ENCODE peak calls at places on chromosomes 11 and 22, in nine cellular contexts. N, Z, F, U, V, X, L, A and Q are unnamed samples. For H3K4me1, the result is how much of the 10 kb centered on the place peaks cover.

GRCh38 chr11:86523738-86524602 is 148.4 kb downstream of the ME3 start:
- DNase-seq in N (peak), Z (no peak), F (no peak), U (peak), V (no peak), X (no peak), L (no peak), A (no peak), Q (no peak)

GRCh38 chr11:117586392-117586791 is 210.6 kb downstream of the DSCAML1 start:
- DNase-seq in N (no peak), Z (no peak), F (no peak), U (no peak), V (no peak), X (peak), L (no peak), A (no peak), Q (no peak)

GRCh38 chr22:35437038-35437437 is 37.1 kb downstream of the MCM5 start:
- DNase-seq in N (no peak), Z (no peak), F (no peak), U (no peak), V (no peak), X (no peak), L (no peak), A (no peak), Q (no peak)

GRCh38 chr11:2511421-2512369 is 66.9 kb downstream of the KCNQ1 start:
- DNase-seq in N (no peak), Z (no peak), F (peak), U (no peak), V (peak), X (peak), L (no peak), A (peak), Q (no peak)

GRCh38 chr11:116123739-116124138 is 619.5 kb upstream of the CADM1 start:
- DNase-seq in N (no peak), Z (no peak), F (no peak), U (no peak), V (no peak), X (no peak), L (no peak), A (no peak), Q (no peak)

GRCh38 chr11:117823294-117823940 is 1.1 kb downstream of the FXYD2 start:
- DNase-seq in N (no peak), Z (peak), F (peak), U (peak), V (peak), X (no peak), L (peak), A (peak), Q (peak)

GRCh38 chr11:115941481-115941993 is 437.3 kb upstream of the CADM1 start:
- DNase-seq in N (peak), Z (no peak), F (no peak), U (peak), V (peak), X (no peak), L (no peak), A (no peak), Q (no peak)

GRCh38 chr22:32317524-32317923 is 40.1 kb upstream of the RFPL3 start:
- DNase-seq in N (no peak), Z (no peak), F (no peak), U (no peak), V (no peak), X (no peak), L (no peak), A (peak), Q (no peak)

GRCh38 chr11:35185696-35186095 is 46.7 kb downstream of the CD44 start:
- DNase-seq in N (peak), Z (no peak), F (peak), U (peak), V (no peak), X (no peak), L (no peak), A (no peak), Q (no peak)

GRCh38 chr11:89495951-89496350 is 4.8 kb upstream of the NOX4 start:
- DNase-seq in N (peak), Z (no peak), F (peak), U (peak), V (no peak), X (no peak), L (no peak), A (no peak), Q (no peak)

GRCh38 chr11:130849215-130849568 is 67.1 kb downstream of the SNX19 start:
- DNase-seq in N (peak), Z (no peak), F (no peak), U (peak), V (no peak), X (no peak), L (no peak), A (no peak), Q (no peak)

GRCh38 chr11:61477734-61478148 is 30.8 kb upstream of the LRRC10B start:
- DNase-seq in N (no peak), Z (peak), F (peak), U (no peak), V (peak), X (no peak), L (peak), A (peak), Q (peak)

GRCh38 chr22:28172948-28173360 is 253.9 kb upstream of the PITPNB start:
- DNase-seq in N (no peak), Z (no peak), F (no peak), U (no peak), V (no peak), X (no peak), L (no peak), A (no peak), Q (no peak)

GRCh38 chr11:88041679-88042078 is 133.6 kb downstream of the RAB38 start:
- DNase-seq in N (no peak), Z (no peak), F (no peak), U (no peak), V (no peak), X (no peak), L (no peak), A (no peak), Q (no peak)

GRCh38 chr11:69588270-69588669 is 52.7 kb upstream of the CCND1 start:
- DNase-seq in N (peak), Z (no peak), F (no peak), U (peak), V (no peak), X (no peak), L (no peak), A (no peak), Q (no peak)

GRCh38 chr11:106400949-106401545 is 323.6 kb downstream of the AASDHPPT start:
- DNase-seq in N (peak), Z (no peak), F (no peak), U (no peak), V (no peak), X (no peak), L (no peak), A (no peak), Q (no peak)

GRCh38 chr11:10990160-10990559 is 132.3 kb upstream of the ZBED5 start:
- DNase-seq in N (no peak), Z (no peak), F (no peak), U (no peak), V (no peak), X (no peak), L (no peak), A (no peak), Q (no peak)

GRCh38 chr11:46391578-46392420 is at the start of gene CHRM4:
- DNase-seq in N (peak), Z (no peak), F (peak), U (peak), V (peak), X (no peak), L (no peak), A (no peak), Q (no peak)

GRCh38 chr11:61138940-61139339 is 22.3 kb downstream of the VPS37C start:
- DNase-seq in N (peak), Z (no peak), F (no peak), U (peak), V (no peak), X (no peak), L (no peak), A (no peak), Q (no peak)

GRCh38 chr11:119019996-119020395 is 1.4 kb downstream of the TRAPPC4 start:
- DNase-seq in N (no peak), Z (no peak), F (no peak), U (no peak), V (no peak), X (no peak), L (no peak), A (no peak), Q (no peak)

GRCh38 chr11:111388842-111389241 is 9.8 kb upstream of the POU2AF1 start:
- DNase-seq in N (no peak), Z (no peak), F (no peak), U (no peak), V (no peak), X (no peak), L (no peak), A (no peak), Q (no peak)
- H3K4me3 ChIP-seq in N (no peak), Z (no peak), F (no peak), U (no peak), V (no peak), X (no peak), L (no peak), A (no peak), Q (no peak)

GRCh38 chr11:30821438-30821965 is 235.3 kb upstream of the MPPED2 start:
- DNase-seq in N (no peak), Z (no peak), F (no peak), U (no peak), V (no peak), X (peak), L (no peak), A (no peak), Q (no peak)

GRCh38 chr11:30825723-30826122 is 239.6 kb upstream of the MPPED2 start:
- DNase-seq in N (no peak), Z (no peak), F (no peak), U (no peak), V (no peak), X (no peak), L (no peak), A (no peak), Q (no peak)

GRCh38 chr11:30826911-30827310 is 240.8 kb upstream of the MPPED2 start:
- DNase-seq in N (no peak), Z (no peak), F (no peak), U (no peak), V (no peak), X (no peak), L (no peak), A (no peak), Q (no peak)

GRCh38 chr11:30818721-30819120 is 232.6 kb upstream of the MPPED2 start:
- DNase-seq in N (no peak), Z (no peak), F (no peak), U (no peak), V (no peak), X (no peak), L (no peak), A (no peak), Q (no peak)

GRCh38 chr11:30823119-30823518 is 237.0 kb upstream of the MPPED2 start:
- DNase-seq in N (no peak), Z (no peak), F (no peak), U (no peak), V (no peak), X (no peak), L (no peak), A (no peak), Q (no peak)
- H3K4me1 ChIP-seq in N (under half), Z (under half), F (under half), U (under half), V (under half), X (under half), L (under half), A (under half), Q (under half)

DNA sequence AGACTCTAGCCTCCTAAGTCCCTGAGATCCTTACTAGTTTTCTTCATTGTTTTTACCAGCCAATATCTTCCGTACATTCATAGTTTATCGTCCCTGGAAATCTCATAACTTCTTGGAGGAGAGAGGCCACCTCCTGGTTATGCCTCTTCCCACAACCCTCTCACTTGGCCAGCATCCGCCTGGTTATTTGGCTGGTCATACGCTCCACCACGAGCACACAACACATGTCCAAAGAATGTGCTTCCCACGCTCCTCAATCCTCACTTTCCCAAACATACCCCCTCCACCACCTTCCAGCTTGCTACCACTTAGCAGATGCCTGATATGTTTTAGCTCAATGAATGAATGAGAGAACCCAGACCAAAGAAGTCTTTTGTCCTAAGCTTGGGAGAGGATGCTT is 83.5 kb upstream of the EIF3D start:
- DNase-seq in N (peak), Z (no peak), F (no peak), U (peak), V (no peak), X (no peak), L (no peak), A (no peak), Q (no peak)
- H3K4me3 ChIP-seq in N (no peak), Z (no peak), F (no peak), U (no peak), V (no peak), X (no peak), L (no peak), A (no peak), Q (no peak)

GRCh38 chr11:103904324-103904667 is 132.1 kb upstream of the DDI1 start:
- DNase-seq in N (no peak), Z (no peak), F (no peak), U (no peak), V (no peak), X (no peak), L (no peak), A (no peak), Q (no peak)
- H3K4me1 ChIP-seq in N (under half), Z (under half), F (under half), U (under half), V (under half), X (under half), L (under half), A (under half), Q (under half)

GRCh38 chr11:65298131-65298535 is 16.5 kb upstream of the CDC42EP2 start:
- DNase-seq in N (peak), Z (no peak), F (no peak), U (peak), V (peak), X (no peak), L (no peak), A (no peak), Q (no peak)
- H3K4me3 ChIP-seq in N (no peak), Z (no peak), F (no peak), U (no peak), V (no peak), X (no peak), L (no peak), A (no peak), Q (no peak)

DNA sequence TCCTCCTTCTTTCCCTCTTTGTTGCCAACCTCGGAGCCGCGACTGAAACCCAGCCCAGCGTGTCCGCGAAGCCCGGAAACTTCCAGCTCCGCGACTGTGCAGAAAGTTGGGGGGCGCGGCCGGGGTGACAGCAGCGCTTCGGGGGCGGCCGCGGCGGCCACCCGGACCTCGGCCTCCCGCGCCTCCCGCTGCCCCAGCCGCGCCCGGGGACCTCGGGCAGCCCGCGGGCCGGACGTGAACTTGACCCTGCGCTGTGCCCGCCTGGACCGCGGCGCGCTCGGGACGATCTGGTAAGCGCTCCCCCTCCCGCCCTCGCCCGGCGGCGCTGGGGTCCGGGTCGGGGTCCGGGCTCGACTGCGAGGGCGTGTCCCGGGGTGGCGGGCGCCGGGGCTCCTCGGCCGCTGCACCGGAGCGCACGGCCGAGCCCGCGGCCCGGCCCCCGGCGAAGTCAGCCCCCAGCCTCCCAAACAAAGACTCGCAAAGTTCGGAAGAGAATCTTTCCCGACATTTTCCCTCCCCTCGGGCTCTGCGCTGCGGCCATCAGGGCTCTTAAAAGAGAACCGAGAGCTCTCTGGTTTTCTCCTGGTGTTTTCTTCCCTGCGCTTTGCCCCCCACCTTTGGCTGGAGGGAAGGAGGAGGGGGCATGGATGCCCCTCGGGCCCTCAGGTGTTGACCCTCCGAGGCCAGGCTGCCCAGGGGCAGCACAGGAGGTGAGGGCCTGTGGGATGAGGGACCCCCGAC is 67.9 kb upstream of the WNT7B start:
- DNase-seq in N (no peak), Z (peak), F (peak), U (peak), V (no peak), X (no peak), L (no peak), A (no peak), Q (no peak)
- H3K4me1 ChIP-seq in N (under half), Z (under half), F (under half), U (under half), V (under half), X (under half), L (under half), A (under half), Q (under half)

GRCh38 chr22:29581799-29582198 is 886 bp upstream of the NIPSNAP1 start:
- DNase-seq in N (no peak), Z (no peak), F (no peak), U (no peak), V (peak), X (no peak), L (no peak), A (no peak), Q (no peak)
- H3K4me3 ChIP-seq in N (no peak), Z (peak), F (no peak), U (no peak), V (no peak), X (peak), L (peak), A (no peak), Q (peak)

DNA sequence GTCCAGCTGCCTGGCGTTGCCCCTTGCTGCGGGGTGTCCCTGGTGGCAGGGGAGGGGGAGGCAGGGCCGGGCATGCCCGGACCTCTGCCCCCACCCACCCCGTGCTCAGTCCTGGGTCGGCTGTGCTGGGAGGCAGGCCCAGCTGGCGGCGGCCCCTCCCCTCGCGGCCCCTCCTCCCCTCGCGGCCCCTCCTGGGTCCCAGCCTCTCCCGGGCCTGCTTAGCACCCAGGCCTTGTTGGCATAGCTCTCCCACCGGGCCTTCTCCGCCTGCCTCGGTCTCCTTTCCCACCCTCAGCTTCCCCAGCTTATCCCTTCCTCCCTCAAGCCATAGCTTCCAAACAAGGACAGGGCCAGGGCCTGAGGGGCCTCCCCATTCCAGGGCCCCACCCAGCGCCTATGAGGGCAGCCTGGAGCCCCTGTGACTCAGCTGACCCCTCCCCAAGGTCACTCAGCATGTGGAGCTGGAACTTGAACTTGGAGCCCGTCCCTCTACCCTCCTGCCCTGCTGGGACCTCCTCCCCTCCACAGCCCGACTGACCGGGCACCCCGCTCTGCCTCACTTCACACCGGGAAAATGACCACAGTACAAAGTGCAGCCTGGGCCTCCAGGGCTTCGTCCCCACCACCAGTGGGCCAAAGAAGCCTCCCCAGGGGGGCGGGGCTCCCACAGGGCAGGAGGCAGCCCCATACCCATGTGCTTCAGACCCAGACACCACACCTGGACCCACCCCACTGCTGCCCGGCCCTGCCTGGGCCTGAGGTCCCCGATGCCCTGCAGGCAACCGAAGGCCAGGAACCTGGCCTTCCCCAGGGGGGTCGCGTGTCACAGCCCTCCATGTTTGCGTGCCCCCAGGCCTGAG is 1.2 kb downstream of the EPS8L2 start:
- DNase-seq in N (no peak), Z (no peak), F (peak), U (no peak), V (peak), X (no peak), L (no peak), A (no peak), Q (no peak)
- H3K4me1 ChIP-seq in N (under half), Z (under half), F (under half), U (under half), V (half or more), X (under half), L (under half), A (under half), Q (under half)

DNA sequence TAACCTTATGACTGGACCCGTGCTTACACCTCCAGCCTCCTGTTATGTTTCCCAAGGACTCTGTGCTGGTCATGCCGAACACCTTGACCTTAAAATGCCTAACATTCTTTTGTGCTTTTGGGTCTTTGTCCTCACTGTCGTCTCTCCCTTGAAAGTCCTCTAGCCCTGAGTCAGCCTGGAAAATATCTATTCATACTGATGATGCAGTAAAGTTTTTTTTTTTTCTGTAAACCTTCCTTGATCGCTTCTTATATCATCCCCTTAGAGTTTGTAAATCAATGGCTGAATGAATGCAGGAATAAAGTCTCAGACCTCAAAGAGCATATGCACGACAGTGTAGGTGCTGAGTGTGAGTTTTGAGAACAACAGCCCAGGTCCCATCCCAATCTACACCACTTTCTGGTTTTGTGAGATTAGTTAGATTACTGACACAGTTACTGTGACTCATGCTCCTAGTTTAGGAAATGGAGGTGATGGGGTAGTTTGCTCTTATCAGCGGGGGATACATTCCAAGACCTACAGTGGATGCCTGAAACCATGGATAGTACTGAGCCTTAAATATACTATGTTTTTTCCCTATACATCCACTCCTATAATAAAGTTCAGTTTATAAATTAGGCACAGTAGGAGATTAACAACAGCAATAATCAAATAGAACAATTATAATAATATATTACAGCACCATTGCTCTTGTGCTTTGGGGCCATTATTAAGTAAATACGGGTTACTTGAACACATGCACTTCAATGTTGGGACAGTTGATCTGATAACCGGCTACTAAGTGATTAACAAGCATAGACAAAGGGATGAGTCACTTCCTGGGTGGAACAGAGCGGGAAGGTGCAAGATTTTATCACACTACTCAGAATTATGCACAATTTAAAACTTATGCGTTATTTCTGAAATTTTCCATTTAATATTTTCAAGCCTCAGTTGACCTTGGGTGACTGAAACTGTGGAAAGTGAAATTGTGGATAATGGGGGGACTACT is 8.5 kb downstream of the TCN1 start:
- DNase-seq in N (no peak), Z (no peak), F (no peak), U (no peak), V (no peak), X (no peak), L (no peak), A (no peak), Q (peak)
- H3K4me3 ChIP-seq in N (no peak), Z (no peak), F (no peak), U (no peak), V (no peak), X (no peak), L (no peak), A (no peak), Q (no peak)